ENCODE peak calls at places on chromosomes 1 and 21, in nine cellular contexts. One of them, this sample, is unnamed.

GRCh38 chr1:206719169-206719839 is 34.6 kb downstream of the MAPKAPK2 start:
- DNase-seq in A549: no peak
- DNase-seq in Peyer's patch: no peak
- DNase-seq in HCT116: no peak
- DNase-seq in IMR-90: no peak
- DNase-seq in body of pancreas: no peak
- DNase-seq in sigmoid colon: no peak
- DNase-seq in testis: no peak
- DNase-seq in transverse colon: no peak
- DNase-seq in this sample: no peak

GRCh38 chr1:247102381-247102780 is 1.8 kb downstream of the ZNF669 start:
- DNase-seq in A549: no peak
- DNase-seq in Peyer's patch: no peak
- DNase-seq in HCT116: no peak
- DNase-seq in IMR-90: peak
- DNase-seq in body of pancreas: no peak
- DNase-seq in sigmoid colon: no peak
- DNase-seq in testis: no peak
- DNase-seq in transverse colon: no peak
- DNase-seq in this sample: no peak

GRCh38 chr1:28986296-28986910 is 72.0 kb downstream of the EPB41 start:
- DNase-seq in A549: no peak
- DNase-seq in Peyer's patch: no peak
- DNase-seq in HCT116: no peak
- DNase-seq in IMR-90: no peak
- DNase-seq in body of pancreas: no peak
- DNase-seq in sigmoid colon: no peak
- DNase-seq in testis: no peak
- DNase-seq in transverse colon: no peak
- DNase-seq in this sample: no peak

GRCh38 chr1:40421694-40422384 is 28.4 kb upstream of the ZFP69B start:
- DNase-seq in A549: no peak
- DNase-seq in Peyer's patch: no peak
- DNase-seq in HCT116: no peak
- DNase-seq in IMR-90: peak
- DNase-seq in body of pancreas: peak
- DNase-seq in sigmoid colon: no peak
- DNase-seq in testis: peak
- DNase-seq in transverse colon: no peak
- DNase-seq in this sample: no peak

GRCh38 chr1:36717431-36717830 is 234.7 kb upstream of the CSF3R start:
- DNase-seq in A549: no peak
- DNase-seq in Peyer's patch: no peak
- DNase-seq in HCT116: no peak
- DNase-seq in IMR-90: no peak
- DNase-seq in body of pancreas: no peak
- DNase-seq in sigmoid colon: no peak
- DNase-seq in testis: no peak
- DNase-seq in transverse colon: no peak
- DNase-seq in this sample: no peak

GRCh38 chr1:14138135-14138506 is 438.1 kb downstream of the PRDM2 start:
- DNase-seq in A549: no peak
- DNase-seq in Peyer's patch: no peak
- DNase-seq in HCT116: no peak
- DNase-seq in IMR-90: no peak
- DNase-seq in body of pancreas: no peak
- DNase-seq in sigmoid colon: no peak
- DNase-seq in testis: no peak
- DNase-seq in transverse colon: no peak
- DNase-seq in this sample: no peak

GRCh38 chr1:156281281-156282142 is 1.1 kb downstream of the SMG5 start:
- DNase-seq in A549: no peak
- DNase-seq in Peyer's patch: no peak
- DNase-seq in HCT116: no peak
- DNase-seq in IMR-90: peak
- DNase-seq in body of pancreas: peak
- DNase-seq in sigmoid colon: no peak
- DNase-seq in testis: peak
- DNase-seq in transverse colon: no peak
- DNase-seq in this sample: no peak

GRCh38 chr1:219702551-219703215 is 89.8 kb upstream of the ZC3H11B start:
- DNase-seq in A549: no peak
- DNase-seq in Peyer's patch: no peak
- DNase-seq in HCT116: no peak
- DNase-seq in IMR-90: peak
- DNase-seq in body of pancreas: no peak
- DNase-seq in sigmoid colon: no peak
- DNase-seq in testis: no peak
- DNase-seq in transverse colon: no peak
- DNase-seq in this sample: no peak

GRCh38 chr21:45638707-45639106 is 4.8 kb upstream of the PCBP3 start:
- DNase-seq in A549: no peak
- DNase-seq in Peyer's patch: no peak
- DNase-seq in HCT116: no peak
- DNase-seq in IMR-90: no peak
- DNase-seq in body of pancreas: no peak
- DNase-seq in sigmoid colon: no peak
- DNase-seq in testis: no peak
- DNase-seq in transverse colon: no peak
- DNase-seq in this sample: no peak

GRCh38 chr1:218547901-218548730 is 203.0 kb downstream of the TGFB2 start:
- DNase-seq in A549: no peak
- DNase-seq in Peyer's patch: no peak
- DNase-seq in HCT116: no peak
- DNase-seq in IMR-90: no peak
- DNase-seq in body of pancreas: peak
- DNase-seq in sigmoid colon: no peak
- DNase-seq in testis: no peak
- DNase-seq in transverse colon: no peak
- DNase-seq in this sample: no peak

GRCh38 chr1:21490774-21491482 is 18.3 kb upstream of the ALPL start:
- DNase-seq in A549: peak
- DNase-seq in Peyer's patch: no peak
- DNase-seq in HCT116: no peak
- DNase-seq in IMR-90: peak
- DNase-seq in body of pancreas: peak
- DNase-seq in sigmoid colon: no peak
- DNase-seq in testis: no peak
- DNase-seq in transverse colon: peak
- DNase-seq in this sample: peak

GRCh38 chr1:19430121-19431068 is 54.9 kb downstream of the CAPZB start:
- DNase-seq in A549: peak
- DNase-seq in Peyer's patch: no peak
- DNase-seq in HCT116: peak
- DNase-seq in IMR-90: peak
- DNase-seq in body of pancreas: no peak
- DNase-seq in sigmoid colon: peak
- DNase-seq in testis: no peak
- DNase-seq in transverse colon: no peak
- DNase-seq in this sample: no peak

GRCh38 chr21:31577280-31577679 is 82.2 kb upstream of the SOD1 start:
- DNase-seq in A549: no peak
- DNase-seq in Peyer's patch: no peak
- DNase-seq in HCT116: no peak
- DNase-seq in IMR-90: no peak
- DNase-seq in body of pancreas: no peak
- DNase-seq in sigmoid colon: no peak
- DNase-seq in testis: no peak
- DNase-seq in transverse colon: no peak
- DNase-seq in this sample: no peak

GRCh38 chr1:184648856-184649201 is 105.8 kb downstream of the EDEM3 start:
- DNase-seq in A549: no peak
- DNase-seq in Peyer's patch: no peak
- DNase-seq in HCT116: no peak
- DNase-seq in IMR-90: no peak
- DNase-seq in body of pancreas: no peak
- DNase-seq in sigmoid colon: no peak
- DNase-seq in testis: no peak
- DNase-seq in transverse colon: no peak
- DNase-seq in this sample: no peak

GRCh38 chr1:152067929-152068328 is 20.9 kb downstream of the TCHHL1 start:
- DNase-seq in A549: no peak
- DNase-seq in Peyer's patch: no peak
- DNase-seq in HCT116: no peak
- DNase-seq in IMR-90: no peak
- DNase-seq in body of pancreas: no peak
- DNase-seq in sigmoid colon: no peak
- DNase-seq in testis: no peak
- DNase-seq in transverse colon: no peak
- DNase-seq in this sample: no peak
- H3K4me3 ChIP-seq in A549: no peak
- H3K4me3 ChIP-seq in Peyer's patch: no peak
- H3K4me3 ChIP-seq in HCT116: no peak
- H3K4me3 ChIP-seq in IMR-90: no peak
- H3K4me3 ChIP-seq in body of pancreas: no peak
- H3K4me3 ChIP-seq in sigmoid colon: no peak
- H3K4me3 ChIP-seq in testis: no peak
- H3K4me3 ChIP-seq in transverse colon: no peak
- H3K4me3 ChIP-seq in this sample: no peak

DNA sequence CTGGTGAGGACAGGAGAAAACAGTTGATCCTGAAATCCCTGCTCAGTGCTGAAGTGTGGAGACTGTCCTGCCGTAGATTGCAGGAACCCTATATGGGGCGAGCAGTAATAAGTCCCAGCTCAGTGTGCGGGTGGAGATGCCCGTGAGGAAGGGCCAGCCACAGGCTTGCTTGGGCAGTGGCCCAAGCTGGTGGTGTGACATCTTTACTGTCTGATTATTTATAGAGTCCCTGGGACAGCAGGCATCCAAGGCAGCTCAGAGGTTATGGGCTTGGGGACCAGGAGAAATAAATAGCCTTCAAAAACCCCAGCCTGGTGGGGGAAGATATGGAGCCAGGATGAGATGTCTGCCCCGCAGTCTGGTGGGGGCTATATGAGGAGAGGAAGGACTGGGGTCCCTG is 170.7 kb upstream of the POU3F1 start:
- DNase-seq in A549: no peak
- DNase-seq in Peyer's patch: no peak
- DNase-seq in HCT116: no peak
- DNase-seq in IMR-90: no peak
- DNase-seq in body of pancreas: no peak
- DNase-seq in sigmoid colon: no peak
- DNase-seq in testis: no peak
- DNase-seq in transverse colon: no peak
- DNase-seq in this sample: no peak
- TF ChIP-seq POLR2A in A549: no peak
- TF ChIP-seq POLR2A in Peyer's patch: no peak
- TF ChIP-seq POLR2A in HCT116: no peak
- TF ChIP-seq POLR2A in IMR-90: no peak
- TF ChIP-seq POLR2A in body of pancreas: no peak
- TF ChIP-seq POLR2A in sigmoid colon: no peak
- TF ChIP-seq POLR2A in testis: no peak
- TF ChIP-seq POLR2A in transverse colon: no peak
- TF ChIP-seq POLR2A in this sample: no peak

DNA sequence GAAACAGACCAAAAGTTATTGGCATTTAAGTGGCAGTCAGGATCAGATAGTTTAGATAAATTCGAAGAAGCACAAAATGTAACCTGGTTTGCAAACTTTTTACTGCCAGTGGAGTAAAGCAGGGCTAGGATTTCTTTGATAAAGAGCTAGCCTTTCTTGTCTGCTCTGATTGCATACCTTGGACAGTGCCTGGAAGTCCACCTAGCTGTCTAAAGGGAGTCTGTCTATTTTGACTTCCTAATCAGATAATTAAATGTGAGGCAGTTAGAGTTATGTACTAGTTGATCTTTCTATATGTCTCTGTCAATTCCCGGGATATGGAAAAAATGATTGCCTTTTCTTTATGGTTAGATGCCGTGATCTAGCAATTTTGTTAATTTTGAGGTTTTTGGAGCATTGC is 4.1 kb downstream of the GPSM2 start:
- DNase-seq in A549: no peak
- DNase-seq in Peyer's patch: no peak
- DNase-seq in HCT116: no peak
- DNase-seq in IMR-90: peak
- DNase-seq in body of pancreas: no peak
- DNase-seq in sigmoid colon: no peak
- DNase-seq in testis: no peak
- DNase-seq in transverse colon: no peak
- DNase-seq in this sample: no peak
- H3K4me3 ChIP-seq in A549: no peak
- H3K4me3 ChIP-seq in Peyer's patch: no peak
- H3K4me3 ChIP-seq in HCT116: no peak
- H3K4me3 ChIP-seq in IMR-90: no peak
- H3K4me3 ChIP-seq in body of pancreas: no peak
- H3K4me3 ChIP-seq in sigmoid colon: no peak
- H3K4me3 ChIP-seq in testis: no peak
- H3K4me3 ChIP-seq in transverse colon: no peak
- H3K4me3 ChIP-seq in this sample: no peak

DNA sequence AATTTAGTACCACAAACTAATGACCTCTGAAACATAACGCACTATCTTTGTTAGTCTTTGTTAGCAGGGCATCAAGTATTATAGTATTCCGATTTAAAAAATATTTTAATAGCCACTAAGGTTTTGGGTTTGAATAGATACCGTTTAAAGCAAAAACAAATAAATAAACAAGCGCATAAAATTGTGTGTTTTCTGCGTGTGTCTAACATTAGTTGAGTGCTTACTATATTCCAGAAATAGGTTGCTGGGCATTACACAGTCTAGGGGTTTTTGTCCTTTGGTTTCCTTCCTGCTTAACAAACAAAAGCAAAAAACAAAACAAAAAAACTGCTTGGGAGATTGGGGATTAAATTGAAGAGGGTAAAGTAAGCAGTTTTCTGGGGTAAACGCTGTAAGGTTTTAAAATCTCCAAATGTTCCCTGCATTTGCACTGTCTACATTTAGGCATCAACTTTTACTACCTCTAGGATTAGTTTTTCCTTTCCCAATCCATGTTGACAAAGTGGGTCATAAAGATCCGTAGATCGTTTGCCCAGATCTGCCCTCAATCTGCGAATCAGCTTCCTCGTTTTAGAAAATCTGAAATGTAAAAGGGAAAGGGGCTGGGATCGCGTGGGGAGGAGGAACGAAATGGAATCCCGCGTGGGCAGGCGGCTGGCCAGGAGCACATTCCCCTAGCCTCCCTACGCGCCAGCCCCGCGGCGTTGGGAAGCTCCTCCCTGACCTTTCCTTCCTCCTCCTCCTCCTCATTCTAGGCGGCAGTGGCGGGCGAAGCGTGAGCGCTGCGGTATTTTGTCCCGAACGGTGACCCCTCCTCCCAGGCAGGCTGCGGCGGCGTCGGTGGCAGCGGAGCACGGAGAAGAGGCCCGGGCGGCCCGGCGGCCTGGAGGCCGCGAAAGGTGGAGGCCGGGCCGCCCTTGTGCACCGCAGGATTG is at the start of gene KCTD3:
- DNase-seq in A549: peak
- DNase-seq in Peyer's patch: peak
- DNase-seq in HCT116: no peak
- DNase-seq in IMR-90: peak
- DNase-seq in body of pancreas: peak
- DNase-seq in sigmoid colon: peak
- DNase-seq in testis: peak
- DNase-seq in transverse colon: peak
- DNase-seq in this sample: peak
- TF ChIP-seq POLR2A in A549: peak
- TF ChIP-seq POLR2A in Peyer's patch: peak
- TF ChIP-seq POLR2A in HCT116: peak
- TF ChIP-seq POLR2A in IMR-90: no peak
- TF ChIP-seq POLR2A in body of pancreas: peak
- TF ChIP-seq POLR2A in sigmoid colon: peak
- TF ChIP-seq POLR2A in testis: no peak
- TF ChIP-seq POLR2A in transverse colon: peak
- TF ChIP-seq POLR2A in this sample: no peak

GRCh38 chr1:147550302-147550937 is 9.1 kb downstream of the BCL9 start:
- DNase-seq in A549: no peak
- DNase-seq in Peyer's patch: no peak
- DNase-seq in HCT116: no peak
- DNase-seq in IMR-90: no peak
- DNase-seq in body of pancreas: no peak
- DNase-seq in sigmoid colon: no peak
- DNase-seq in testis: no peak
- DNase-seq in transverse colon: no peak
- DNase-seq in this sample: no peak
- H3K4me3 ChIP-seq in A549: no peak
- H3K4me3 ChIP-seq in Peyer's patch: no peak
- H3K4me3 ChIP-seq in HCT116: no peak
- H3K4me3 ChIP-seq in IMR-90: no peak
- H3K4me3 ChIP-seq in body of pancreas: no peak
- H3K4me3 ChIP-seq in sigmoid colon: no peak
- H3K4me3 ChIP-seq in testis: no peak
- H3K4me3 ChIP-seq in transverse colon: no peak
- H3K4me3 ChIP-seq in this sample: no peak

This sample was measured in lower leg skin.